ENCODE peak calls at places on chromosomes 1 and 21, in nine cellular contexts. One of them, this sample, is unnamed.

GRCh38 chr1:6979003-6979577 is 193.8 kb downstream of the CAMTA1 start:
- DNase-seq in uterus: no peak
- DNase-seq in tibial nerve: no peak
- DNase-seq in pancreas: no peak
- DNase-seq in tibial artery: no peak
- DNase-seq in H1: no peak
- DNase-seq in coronary artery: no peak
- DNase-seq in HCT116: no peak
- DNase-seq in GM12865: no peak
- DNase-seq in this sample: no peak

GRCh38 chr1:203046984-203047630 is 20.8 kb downstream of the PPFIA4 start:
- DNase-seq in uterus: no peak
- DNase-seq in tibial nerve: no peak
- DNase-seq in pancreas: no peak
- DNase-seq in tibial artery: no peak
- DNase-seq in H1: no peak
- DNase-seq in coronary artery: no peak
- DNase-seq in HCT116: no peak
- DNase-seq in GM12865: no peak
- DNase-seq in this sample: peak

GRCh38 chr21:23127973-23128372 is 2129.8 kb downstream of the NCAM2 start:
- DNase-seq in uterus: no peak
- DNase-seq in tibial nerve: no peak
- DNase-seq in pancreas: no peak
- DNase-seq in tibial artery: no peak
- DNase-seq in H1: no peak
- DNase-seq in coronary artery: no peak
- DNase-seq in HCT116: no peak
- DNase-seq in GM12865: no peak
- DNase-seq in this sample: no peak

GRCh38 chr21:21230672-21231071 is 232.5 kb downstream of the NCAM2 start:
- DNase-seq in uterus: no peak
- DNase-seq in tibial nerve: no peak
- DNase-seq in pancreas: no peak
- DNase-seq in tibial artery: no peak
- DNase-seq in H1: no peak
- DNase-seq in coronary artery: no peak
- DNase-seq in HCT116: no peak
- DNase-seq in GM12865: no peak
- DNase-seq in this sample: no peak

GRCh38 chr1:41504126-41505035 is 19.9 kb upstream of the EDN2 start:
- DNase-seq in uterus: no peak
- DNase-seq in tibial nerve: no peak
- DNase-seq in pancreas: no peak
- DNase-seq in tibial artery: no peak
- DNase-seq in H1: no peak
- DNase-seq in coronary artery: no peak
- DNase-seq in HCT116: peak
- DNase-seq in GM12865: no peak
- DNase-seq in this sample: no peak

GRCh38 chr1:235823684-235824083 is 43.0 kb downstream of the LYST start:
- DNase-seq in uterus: no peak
- DNase-seq in tibial nerve: no peak
- DNase-seq in pancreas: no peak
- DNase-seq in tibial artery: no peak
- DNase-seq in H1: no peak
- DNase-seq in coronary artery: no peak
- DNase-seq in HCT116: no peak
- DNase-seq in GM12865: no peak
- DNase-seq in this sample: no peak

GRCh38 chr1:167762061-167762746 is 40.4 kb downstream of the MPZL1 start:
- DNase-seq in uterus: no peak
- DNase-seq in tibial nerve: no peak
- DNase-seq in pancreas: no peak
- DNase-seq in tibial artery: no peak
- DNase-seq in H1: no peak
- DNase-seq in coronary artery: no peak
- DNase-seq in HCT116: no peak
- DNase-seq in GM12865: no peak
- DNase-seq in this sample: no peak

GRCh38 chr1:93689521-93690223 is 8.0 kb upstream of the BCAR3 start:
- DNase-seq in uterus: no peak
- DNase-seq in tibial nerve: no peak
- DNase-seq in pancreas: no peak
- DNase-seq in tibial artery: no peak
- DNase-seq in H1: no peak
- DNase-seq in coronary artery: no peak
- DNase-seq in HCT116: no peak
- DNase-seq in GM12865: no peak
- DNase-seq in this sample: no peak

GRCh38 chr1:110630770-110631663 is 24.9 kb upstream of the KCNA2 start:
- DNase-seq in uterus: peak
- DNase-seq in tibial nerve: peak
- DNase-seq in pancreas: peak
- DNase-seq in tibial artery: no peak
- DNase-seq in H1: peak
- DNase-seq in coronary artery: peak
- DNase-seq in HCT116: peak
- DNase-seq in GM12865: peak
- DNase-seq in this sample: no peak

DNA sequence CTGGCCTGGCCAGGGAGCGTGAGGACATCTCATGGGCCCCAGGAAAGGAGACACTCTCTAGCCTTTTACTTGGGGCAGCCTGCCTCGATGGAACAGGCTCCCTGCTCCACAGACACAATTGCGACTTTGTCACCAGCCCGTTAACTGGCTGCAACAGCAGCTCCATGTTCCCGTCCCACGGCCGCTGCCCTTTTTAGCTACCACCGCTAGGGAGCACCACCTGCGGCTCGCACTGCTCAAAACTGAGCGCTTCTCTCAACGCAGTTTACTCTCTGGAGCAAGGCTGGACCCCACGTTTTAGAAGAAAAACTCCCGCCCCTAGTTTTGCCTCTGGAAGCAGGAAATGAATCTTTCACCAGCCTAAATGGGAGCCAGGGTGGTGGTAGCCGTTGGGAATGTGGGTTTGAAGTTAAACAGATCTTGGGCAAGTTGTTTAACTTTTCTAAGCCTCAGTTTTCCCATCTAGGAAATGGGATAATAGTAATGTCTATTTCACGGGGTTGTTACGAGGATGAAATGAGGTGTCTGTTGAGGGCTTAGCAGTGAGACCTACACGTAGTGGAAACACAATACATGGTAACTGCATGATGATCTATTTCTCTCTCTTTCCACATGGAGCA is 3.5 kb upstream of the LRRC38 start:
- DNase-seq in uterus: no peak
- DNase-seq in tibial nerve: no peak
- DNase-seq in pancreas: no peak
- DNase-seq in tibial artery: no peak
- DNase-seq in H1: peak
- DNase-seq in coronary artery: no peak
- DNase-seq in HCT116: peak
- DNase-seq in GM12865: no peak
- DNase-seq in this sample: no peak
- TF ChIP-seq CTCF in uterus: no peak
- TF ChIP-seq CTCF in tibial nerve: no peak
- TF ChIP-seq CTCF in pancreas: no peak
- TF ChIP-seq CTCF in tibial artery: no peak
- TF ChIP-seq CTCF in H1: peak
- TF ChIP-seq CTCF in coronary artery: no peak
- TF ChIP-seq CTCF in HCT116: peak
- TF ChIP-seq CTCF in GM12865: peak
- TF ChIP-seq CTCF in this sample: peak

GRCh38 chr1:245225267-245225666 is 70.5 kb downstream of the KIF26B start:
- DNase-seq in uterus: no peak
- DNase-seq in tibial nerve: no peak
- DNase-seq in pancreas: no peak
- DNase-seq in tibial artery: no peak
- DNase-seq in H1: no peak
- DNase-seq in coronary artery: no peak
- DNase-seq in HCT116: no peak
- DNase-seq in GM12865: no peak
- DNase-seq in this sample: no peak
- TF ChIP-seq CTCF in uterus: no peak
- TF ChIP-seq CTCF in tibial nerve: no peak
- TF ChIP-seq CTCF in pancreas: no peak
- TF ChIP-seq CTCF in tibial artery: no peak
- TF ChIP-seq CTCF in H1: no peak
- TF ChIP-seq CTCF in coronary artery: no peak
- TF ChIP-seq CTCF in HCT116: no peak
- TF ChIP-seq CTCF in GM12865: no peak
- TF ChIP-seq CTCF in this sample: no peak

GRCh38 chr1:162536511-162536910 is 25.0 kb upstream of the UAP1 start:
- DNase-seq in uterus: no peak
- DNase-seq in tibial nerve: no peak
- DNase-seq in pancreas: no peak
- DNase-seq in tibial artery: no peak
- DNase-seq in H1: no peak
- DNase-seq in coronary artery: no peak
- DNase-seq in HCT116: no peak
- DNase-seq in GM12865: no peak
- DNase-seq in this sample: no peak

GRCh38 chr1:162537216-162537615 is 24.3 kb upstream of the UAP1 start:
- DNase-seq in uterus: no peak
- DNase-seq in tibial nerve: no peak
- DNase-seq in pancreas: no peak
- DNase-seq in tibial artery: no peak
- DNase-seq in H1: no peak
- DNase-seq in coronary artery: no peak
- DNase-seq in HCT116: no peak
- DNase-seq in GM12865: no peak
- DNase-seq in this sample: no peak

GRCh38 chr1:162535501-162535900 is 26.0 kb upstream of the UAP1 start:
- DNase-seq in uterus: no peak
- DNase-seq in tibial nerve: no peak
- DNase-seq in pancreas: no peak
- DNase-seq in tibial artery: no peak
- DNase-seq in H1: no peak
- DNase-seq in coronary artery: no peak
- DNase-seq in HCT116: no peak
- DNase-seq in GM12865: no peak
- DNase-seq in this sample: no peak

GRCh38 chr1:162541619-162542141 is 19.8 kb upstream of the UAP1 start:
- DNase-seq in uterus: peak
- DNase-seq in tibial nerve: peak
- DNase-seq in pancreas: no peak
- DNase-seq in tibial artery: peak
- DNase-seq in H1: no peak
- DNase-seq in coronary artery: peak
- DNase-seq in HCT116: peak
- DNase-seq in GM12865: no peak
- DNase-seq in this sample: no peak

DNA sequence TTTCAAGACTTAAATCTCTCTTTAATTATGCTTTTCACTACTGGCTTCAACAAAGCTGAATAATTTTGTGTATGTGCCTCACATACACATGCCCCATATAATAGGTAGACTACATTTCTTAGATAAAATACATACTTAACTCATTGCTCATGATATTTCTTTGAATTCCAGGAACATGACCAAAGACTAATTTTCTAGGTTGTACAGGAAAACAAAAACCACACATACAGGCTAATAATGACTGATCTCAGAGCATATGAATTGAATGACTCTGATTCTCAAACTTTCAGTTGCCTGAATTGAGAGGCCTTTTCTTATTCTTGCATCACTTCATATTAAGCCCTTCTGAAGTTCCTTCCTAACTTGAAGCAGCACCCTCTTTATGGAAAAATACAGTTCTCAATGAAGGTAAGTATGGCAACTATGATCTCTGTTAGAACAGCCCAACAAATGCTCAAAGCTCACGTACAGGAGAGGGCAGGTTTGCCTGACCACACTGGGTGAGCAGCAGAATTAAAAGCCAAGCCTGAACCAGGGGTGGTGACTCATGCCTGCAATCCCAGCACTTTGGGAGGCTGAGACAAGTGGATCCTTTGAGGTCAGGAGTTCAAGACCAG is 22.6 kb upstream of the UAP1 start:
- DNase-seq in uterus: no peak
- DNase-seq in tibial nerve: no peak
- DNase-seq in pancreas: no peak
- DNase-seq in tibial artery: no peak
- DNase-seq in H1: no peak
- DNase-seq in coronary artery: no peak
- DNase-seq in HCT116: peak
- DNase-seq in GM12865: no peak
- DNase-seq in this sample: no peak
- TF ChIP-seq CTCF in uterus: no peak
- TF ChIP-seq CTCF in tibial nerve: no peak
- TF ChIP-seq CTCF in pancreas: no peak
- TF ChIP-seq CTCF in tibial artery: no peak
- TF ChIP-seq CTCF in H1: no peak
- TF ChIP-seq CTCF in coronary artery: no peak
- TF ChIP-seq CTCF in HCT116: no peak
- TF ChIP-seq CTCF in GM12865: no peak
- TF ChIP-seq CTCF in this sample: no peak

GRCh38 chr1:55144886-55145285 is 70.3 kb downstream of the USP24 start:
- DNase-seq in uterus: no peak
- DNase-seq in tibial nerve: no peak
- DNase-seq in pancreas: no peak
- DNase-seq in tibial artery: no peak
- DNase-seq in H1: no peak
- DNase-seq in coronary artery: no peak
- DNase-seq in HCT116: no peak
- DNase-seq in GM12865: no peak
- DNase-seq in this sample: no peak

GRCh38 chr1:55146781-55147180 is 68.4 kb downstream of the USP24 start:
- DNase-seq in uterus: no peak
- DNase-seq in tibial nerve: peak
- DNase-seq in pancreas: no peak
- DNase-seq in tibial artery: no peak
- DNase-seq in H1: no peak
- DNase-seq in coronary artery: no peak
- DNase-seq in HCT116: no peak
- DNase-seq in GM12865: no peak
- DNase-seq in this sample: no peak

GRCh38 chr1:55140546-55140983 is 74.6 kb downstream of the USP24 start:
- DNase-seq in uterus: peak
- DNase-seq in tibial nerve: peak
- DNase-seq in pancreas: peak
- DNase-seq in tibial artery: peak
- DNase-seq in H1: peak
- DNase-seq in coronary artery: no peak
- DNase-seq in HCT116: peak
- DNase-seq in GM12865: peak
- DNase-seq in this sample: no peak

GRCh38 chr1:55141295-55141893 is 73.8 kb downstream of the USP24 start:
- DNase-seq in uterus: no peak
- DNase-seq in tibial nerve: no peak
- DNase-seq in pancreas: no peak
- DNase-seq in tibial artery: no peak
- DNase-seq in H1: no peak
- DNase-seq in coronary artery: no peak
- DNase-seq in HCT116: no peak
- DNase-seq in GM12865: no peak
- DNase-seq in this sample: no peak

DNA sequence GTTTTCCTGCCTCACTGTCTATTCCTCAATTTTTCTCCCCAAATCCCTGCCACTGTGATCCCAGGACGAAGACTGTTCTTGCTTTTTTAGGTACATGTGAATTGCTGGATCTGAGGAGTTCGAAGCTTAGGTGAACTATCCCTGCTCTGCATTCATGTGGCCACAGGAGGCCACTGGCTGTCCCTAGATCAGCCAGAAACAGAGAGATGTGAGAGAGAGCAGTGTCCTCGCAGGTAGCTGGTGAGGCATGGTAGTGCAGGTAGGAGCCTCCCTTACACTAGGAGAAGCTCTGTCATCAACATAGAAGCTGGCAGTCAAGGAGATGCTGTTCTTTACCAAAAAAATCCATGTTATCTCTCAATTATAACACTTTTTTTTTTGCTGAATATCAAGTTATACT is 71.5 kb downstream of the USP24 start:
- DNase-seq in uterus: no peak
- DNase-seq in tibial nerve: no peak
- DNase-seq in pancreas: no peak
- DNase-seq in tibial artery: no peak
- DNase-seq in H1: no peak
- DNase-seq in coronary artery: no peak
- DNase-seq in HCT116: peak
- DNase-seq in GM12865: peak
- DNase-seq in this sample: no peak
- TF ChIP-seq CTCF in uterus: no peak
- TF ChIP-seq CTCF in tibial nerve: no peak
- TF ChIP-seq CTCF in pancreas: no peak
- TF ChIP-seq CTCF in tibial artery: no peak
- TF ChIP-seq CTCF in H1: peak
- TF ChIP-seq CTCF in coronary artery: no peak
- TF ChIP-seq CTCF in HCT116: peak
- TF ChIP-seq CTCF in GM12865: peak
- TF ChIP-seq CTCF in this sample: peak

This sample was measured in epithelial cell of proximal tubule.